ENCODE peak calls at places on chromosome 5, in six cellular contexts. S is activated T-cell treated with anti-CD3 and anti-CD28 coated beads for 1 hour; O is substantia nigra; I is Kasumi-1; X is GM06990; N is stimulated activated CD4-positive, alpha-beta T cell treated with anti-CD3 and anti-CD28 coated beads, Interleukin-4, amount 100 ng/mL, for 24 hours. H is an unnamed sample.

GRCh38 chr5:1161832-1162229 is 39.6 kb upstream of the SLC6A19 start:
- DNase-seq in X (no peak), N (no peak), O (peak; percentile 91), I (no peak), S (no peak), H (no peak)

GRCh38 chr5:74183041-74183440 is 457.5 kb downstream of the ENC1 start:
- DNase-seq in N (no peak), S (no peak), X (no peak), I (no peak), O (no peak), H (no peak)

GRCh38 chr5:75363726-75364495 is 26.9 kb downstream of the HMGCR start:
- DNase-seq in O (no peak), S (no peak), N (no peak), I (no peak), X (no peak), H (no peak)

GRCh38 chr5:142861011-142861410 is 90.8 kb downstream of the ARHGAP26 start:
- DNase-seq in I (no peak), O (no peak), N (no peak), S (no peak), X (no peak), H (no peak)

GRCh38 chr5:93092349-93093105 is 488.5 kb downstream of the NR2F1-AS1 start:
- DNase-seq in I (peak; percentile 13), N (no peak), S (no peak), X (no peak), O (peak; percentile 4), H (no peak)

GRCh38 chr5:140596364-140596763 is 31.7 kb downstream of the SLC35A4 start:
- DNase-seq in X (no peak), S (no peak), N (no peak), I (no peak), O (no peak), H (no peak)

GRCh38 chr5:98698359-98698758 is 75.1 kb upstream of the RGMB start:
- DNase-seq in I (no peak), N (no peak), S (no peak), O (no peak), X (no peak), H (no peak)

GRCh38 chr5:136686192-136686872 is 321.0 kb upstream of the TRPC7 start:
- DNase-seq in I (peak; percentile 5), S (no peak), X (no peak), N (no peak), O (no peak), H (no peak)

GRCh38 chr5:177085985-177086917 is at the start of gene FGFR4:
- DNase-seq in X (no peak), I (peak; percentile 32), S (peak; percentile 58), N (peak; percentile 53), O (no peak), H (peak; percentile 38)

GRCh38 chr5:1200495-1201326 is 684 bp upstream of the SLC6A19 start:
- DNase-seq in X (no peak), O (no peak), S (no peak), N (no peak), I (no peak), H (no peak)

GRCh38 chr5:146662229-146662628 is 146.2 kb upstream of the GPR151 start:
- DNase-seq in I (peak; percentile 67), S (no peak), O (no peak), N (no peak), X (no peak), H (no peak)

GRCh38 chr5:62489471-62489870 is 76.9 kb downstream of the IPO11 start:
- DNase-seq in S (no peak), N (no peak), I (no peak), X (no peak), O (no peak), H (no peak)

GRCh38 chr5:157390179-157390923 is 69.7 kb upstream of the NIPAL4 start:
- DNase-seq in N (peak; percentile 68), S (no peak), X (no peak), I (no peak), O (no peak), H (peak; percentile 42)

GRCh38 chr5:36723921-36724320 is 117.5 kb downstream of the SLC1A3 start:
- DNase-seq in S (no peak), X (peak; percentile 74), I (no peak), N (no peak), O (peak; percentile 4), H (no peak)

GRCh38 chr5:58940446-58940845 is 357.6 kb downstream of the RAB3C start:
- DNase-seq in I (no peak), X (no peak), N (no peak), S (no peak), O (no peak), H (no peak)

GRCh38 chr5:84273517-84273883 is 111.2 kb downstream of the EDIL3 start:
- DNase-seq in S (no peak), X (no peak), O (no peak), N (no peak), I (no peak), H (no peak)

GRCh38 chr5:114450516-114450909 is 88.6 kb downstream of the KCNN2 start:
- DNase-seq in N (no peak), I (no peak), S (no peak), O (no peak), X (no peak), H (no peak)

GRCh38 chr5:13359326-13359725 is 585.2 kb downstream of the DNAH5 start:
- DNase-seq in O (no peak), N (no peak), I (no peak), S (no peak), X (no peak), H (no peak)

GRCh38 chr5:24208540-24209141 is 436.1 kb downstream of the CDH10 start:
- DNase-seq in S (no peak), X (no peak), O (no peak), N (no peak), I (no peak), H (no peak)

GRCh38 chr5:92544042-92544441 is 1037.0 kb downstream of the NR2F1-AS1 start:
- DNase-seq in I (no peak), X (no peak), O (no peak), S (no peak), N (no peak), H (no peak)

GRCh38 chr5:39775058-39775457 is 350.3 kb upstream of the DAB2 start:
- DNase-seq in O (no peak), I (no peak), X (no peak), S (no peak), N (no peak), H (no peak)

GRCh38 chr5:59759600-59760357 is 133.7 kb downstream of the PDE4D start:
- DNase-seq in X (no peak), I (no peak), S (no peak), O (no peak), N (no peak), H (no peak)

GRCh38 chr5:132414634-132415377 is 45.3 kb downstream of the SLC22A5 start:
- DNase-seq in O (no peak), N (no peak), S (no peak), I (peak; percentile 11), X (peak; percentile 43), H (no peak)

GRCh38 chr5:1152156-1152555 is 40.3 kb upstream of the SLC12A7 start:
- DNase-seq in S (no peak), N (no peak), O (no peak), I (no peak), X (no peak), H (no peak)

H was measured in activated effector memory CD4-positive, alpha-beta T cell treated with Interleukin-2 at 50 U/mL for 16 hours.